ENCODE peak calls at places on chromosomes 1 and 21, in six cellular contexts. F is A549, R is GM12878, M is upper lobe of left lung, L is HepG2, W is K562. Y is an unnamed sample.

GRCh38 chr1:223248787-223249175 is 105.7 kb upstream of the TLR5 start:
- ATAC-seq in F (no peak), R (peak; percentile 29), M (no peak), L (no peak), W (no peak), Y (no peak)

GRCh38 chr1:210213335-210213734 is 19.3 kb upstream of the SERTAD4 start:
- ATAC-seq in F (no peak), R (peak; percentile 91), M (no peak), L (no peak), W (no peak), Y (no peak)

GRCh38 chr1:208500379-208500778 is 256.2 kb upstream of the PLXNA2 start:
- ATAC-seq in F (no peak), R (no peak), M (no peak), L (no peak), W (no peak), Y (no peak)

GRCh38 chr21:18222346-18222745 is 22.3 kb upstream of the CHODL start:
- ATAC-seq in F (no peak), R (no peak), M (no peak), L (no peak), W (no peak), Y (no peak)

GRCh38 chr1:84247425-84248220 is 53.9 kb upstream of the SAMD13 start:
- ATAC-seq in F (peak; percentile 100), R (peak; percentile 53), M (no peak), L (peak; percentile 58), W (peak; percentile 61), Y (no peak)

GRCh38 chr1:20634065-20634593 is 871 bp downstream of the PINK1 start:
- ATAC-seq in F (no peak), R (peak; percentile 11), M (no peak), L (peak; percentile 17), W (peak; percentile 3), Y (no peak)

GRCh38 chr1:89762431-89762800 is 58.4 kb upstream of the LRRC8D start:
- ATAC-seq in F (peak; percentile 20), R (no peak), M (peak; percentile 35), L (peak; percentile 68), W (no peak), Y (no peak)

GRCh38 chr1:111754964-111755320 is 759 bp upstream of the DDX20 start:
- ATAC-seq in F (peak; percentile 76), R (peak; percentile 19), M (no peak), L (peak; percentile 31), W (peak; percentile 39), Y (no peak)

GRCh38 chr1:58585166-58585565 is 8.1 kb upstream of the TACSTD2 start:
- ATAC-seq in F (peak; percentile 40), R (no peak), M (peak; percentile 11), L (no peak), W (no peak), Y (no peak)

GRCh38 chr1:50620680-50621329 is 197.6 kb upstream of the DMRTA2 start:
- ATAC-seq in F (no peak), R (peak; percentile 46), M (peak; percentile 99), L (peak; percentile 93), W (peak; percentile 93), Y (no peak)

GRCh38 chr1:10308001-10308400 is 90.9 kb upstream of the PGD start:
- ATAC-seq in F (no peak), R (no peak), M (no peak), L (no peak), W (no peak), Y (peak; percentile 57)

GRCh38 chr1:193221641-193222040 is 35.2 kb upstream of the B3GALT2 start:
- ATAC-seq in F (no peak), R (peak; percentile 14), M (no peak), L (no peak), W (no peak), Y (no peak)

GRCh38 chr1:245516178-245516829 is 361.5 kb downstream of the KIF26B start:
- ATAC-seq in F (no peak), R (peak; percentile 56), M (peak; percentile 62), L (peak; percentile 89), W (peak; percentile 87), Y (no peak)

GRCh38 chr1:230130172-230130944 is 63.3 kb downstream of the GALNT2 start:
- ATAC-seq in F (no peak), R (no peak), M (no peak), L (no peak), W (no peak), Y (no peak)

GRCh38 chr1:91501527-91501859 is 842 bp downstream of the CDC7 start:
- ATAC-seq in F (peak; percentile 62), R (peak; percentile 29), M (no peak), L (no peak), W (peak; percentile 23), Y (no peak)

GRCh38 chr1:22738522-22738921 is 27.9 kb downstream of the EPHB2 start:
- ATAC-seq in F (no peak), R (no peak), M (no peak), L (no peak), W (no peak), Y (no peak)

GRCh38 chr1:5296135-5296930 is 641.9 kb downstream of the AJAP1 start:
- ATAC-seq in F (no peak), R (no peak), M (no peak), L (no peak), W (no peak), Y (no peak)

GRCh38 chr1:46158312-46159281 is 16.3 kb upstream of the TSPAN1 start:
- ATAC-seq in F (no peak), R (peak; percentile 66), M (no peak), L (no peak), W (peak; percentile 94), Y (no peak)

GRCh38 chr1:6996371-6996770 is 211.1 kb downstream of the CAMTA1 start:
- ATAC-seq in F (no peak), R (peak; percentile 72), M (no peak), L (no peak), W (no peak), Y (no peak)

GRCh38 chr1:210822897-210823296 is 311.1 kb downstream of the KCNH1 start:
- ATAC-seq in F (no peak), R (no peak), M (no peak), L (no peak), W (no peak), Y (no peak)

DNA sequence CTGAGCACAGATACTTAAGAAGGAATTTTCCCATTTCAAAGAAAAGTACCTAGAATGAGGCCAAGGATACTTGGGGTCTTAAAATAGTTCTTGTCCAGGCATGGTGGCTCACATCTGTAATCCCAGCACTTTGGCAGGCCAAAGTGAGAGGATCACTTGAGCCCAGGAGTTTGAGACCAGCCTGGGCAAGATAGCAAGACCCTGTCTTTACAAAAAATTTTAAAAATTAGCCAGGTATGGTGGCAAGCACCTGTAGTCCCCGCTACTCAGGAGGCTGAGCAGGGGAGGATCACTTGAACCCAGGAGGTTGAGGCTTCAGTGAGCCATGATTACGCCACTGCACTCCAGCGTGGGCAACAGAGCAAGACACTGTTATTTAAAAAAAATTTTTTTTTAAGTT is 29.0 kb downstream of the NFYC start:
- ATAC-seq in F (no peak), R (no peak), M (no peak), L (no peak), W (no peak), Y (no peak)
- H3K27ac ChIP-seq in F (no peak overlapping the region), R (no peak overlapping the region), M (no peak overlapping the region), L (no peak overlapping the region), W (no peak overlapping the region), Y (peak overlapping the region; percentile 17)

GRCh38 chr1:39177641-39178040 is 26.9 kb upstream of the MACF1 start:
- ATAC-seq in F (no peak), R (no peak), M (no peak), L (no peak), W (no peak), Y (no peak)

GRCh38 chr1:39173119-39173994 is 31.1 kb upstream of the MACF1 start:
- ATAC-seq in F (peak; percentile 31), R (no peak), M (no peak), L (peak; percentile 75), W (peak; percentile 24), Y (no peak)

GRCh38 chr1:39170731-39171375 is 33.6 kb upstream of the MACF1 start:
- ATAC-seq in F (no peak), R (no peak), M (peak; percentile 51), L (peak; percentile 34), W (no peak), Y (no peak)

GRCh38 chr1:39173995-39174380 is 30.5 kb upstream of the MACF1 start:
- ATAC-seq in F (no peak), R (no peak), M (no peak), L (no peak), W (no peak), Y (no peak)

GRCh38 chr1:39174400-39175081 is 30.0 kb upstream of the MACF1 start:
- ATAC-seq in F (no peak), R (no peak), M (no peak), L (no peak), W (peak; percentile 23), Y (no peak)
- TF ChIP-seq POLR2A in F (no peak), R (no peak), M (no peak), L (no peak), W (no peak), Y (no peak)

DNA sequence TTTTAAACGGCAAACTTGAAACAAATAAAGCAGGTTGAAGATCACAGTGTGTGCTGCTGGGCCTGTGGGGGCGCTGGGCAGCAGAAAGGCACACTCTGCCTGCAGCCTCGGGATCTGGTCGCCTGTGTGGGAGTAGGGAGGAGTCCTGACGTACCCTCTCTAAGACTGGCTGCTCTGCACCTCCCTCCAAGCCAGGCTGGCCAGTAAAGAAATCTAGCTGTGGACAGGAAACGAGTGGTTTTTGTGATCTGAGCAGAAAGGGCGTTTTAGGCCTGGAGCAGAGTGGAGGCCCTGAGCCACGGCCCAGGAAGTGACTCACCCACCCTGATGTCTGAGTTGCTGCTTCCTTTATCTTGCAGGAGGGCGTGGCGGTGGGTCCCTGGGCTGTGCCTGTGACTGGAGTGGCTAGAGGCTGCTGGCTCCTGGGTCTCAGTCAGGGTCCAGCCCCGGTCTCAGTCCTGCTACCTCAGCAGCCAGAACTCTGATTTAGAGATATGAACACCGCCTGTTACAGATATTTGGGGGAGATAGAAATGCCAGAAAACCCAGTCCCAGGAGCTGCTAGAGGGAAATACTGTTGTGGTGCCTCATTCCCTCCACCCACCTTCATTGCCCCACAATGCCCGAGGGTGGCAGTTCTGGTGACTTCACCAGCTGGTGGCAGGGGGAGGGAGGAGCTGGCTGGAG is 11.3 kb upstream of the S100A11 start:
- ATAC-seq in F (peak; percentile 95), R (peak; percentile 97), M (peak; percentile 97), L (peak; percentile 98), W (peak; percentile 96), Y (peak; percentile 94)
- TF ChIP-seq EP300 in F (peak; percentile 65), R (no peak), M (no peak), L (no peak), W (peak; percentile 76), Y (no peak)

GRCh38 chr1:227544067-227544655 is 19.2 kb upstream of the ZNF678 start:
- ATAC-seq in F (no peak), R (no peak), M (no peak), L (no peak), W (no peak), Y (no peak)

GRCh38 chr1:227542153-227543120 is 20.9 kb upstream of the ZNF678 start:
- ATAC-seq in F (peak; percentile 96), R (peak; percentile 97), M (peak; percentile 91), L (peak; percentile 92), W (peak; percentile 78), Y (peak; percentile 95)

GRCh38 chr1:227541796-227542152 is 21.6 kb upstream of the ZNF678 start:
- ATAC-seq in F (no peak), R (no peak), M (peak; percentile 7), L (no peak), W (no peak), Y (peak; percentile 15)

GRCh38 chr1:227544677-227545076 is 18.7 kb upstream of the ZNF678 start:
- ATAC-seq in F (no peak), R (no peak), M (no peak), L (no peak), W (no peak), Y (no peak)

GRCh38 chr1:227543283-227544066 is 19.9 kb upstream of the ZNF678 start:
- ATAC-seq in F (no peak), R (no peak), M (no peak), L (no peak), W (no peak), Y (no peak)
- H3K27ac ChIP-seq in F (peak overlapping the region; percentile 98), R (no peak overlapping the region), M (no peak overlapping the region), L (no peak overlapping the region), W (no peak overlapping the region), Y (no peak overlapping the region)

GRCh38 chr1:179867493-179868330 is 9.9 kb downstream of the TOR1AIP2 start:
- ATAC-seq in F (peak; percentile 96), R (peak; percentile 89), M (peak; percentile 72), L (peak; percentile 96), W (peak; percentile 90), Y (no peak)
- TF ChIP-seq POLR2A in F (no peak), R (no peak), M (no peak), L (no peak), W (no peak), Y (no peak)